ENCODE peak calls at places on chromosomes 4 and X, in ten cellular contexts. One of them, this sample, is unnamed.

GRCh38 chr4:46274717-46275116 is 115.2 kb downstream of the GABRA2 start:
- DNase-seq in A549: no peak
- DNase-seq in CD4-positive, alpha-beta T cell: no peak
- DNase-seq in H9: no peak
- DNase-seq in ovary: no peak
- DNase-seq in uterus: no peak
- DNase-seq in pancreas: no peak
- DNase-seq in left ventricle myocardium inferior: no peak
- DNase-seq in stomach: no peak
- DNase-seq in Peyer's patch: no peak
- DNase-seq in this sample: no peak

GRCh38 chr4:102129810-102130209 is 215.5 kb downstream of the SLC39A8 start:
- DNase-seq in uterus: no peak
- DNase-seq in H9: no peak
- DNase-seq in ovary: no peak
- DNase-seq in left ventricle myocardium inferior: no peak
- DNase-seq in stomach: no peak
- DNase-seq in A549: no peak
- DNase-seq in Peyer's patch: no peak
- DNase-seq in pancreas: no peak
- DNase-seq in CD4-positive, alpha-beta T cell: no peak
- DNase-seq in this sample: no peak

GRCh38 chr4:26087108-26087507 is 173.1 kb downstream of the SMIM20 start:
- DNase-seq in ovary: no peak
- DNase-seq in left ventricle myocardium inferior: no peak
- DNase-seq in uterus: no peak
- DNase-seq in H9: no peak
- DNase-seq in A549: no peak
- DNase-seq in Peyer's patch: no peak
- DNase-seq in pancreas: no peak
- DNase-seq in stomach: no peak
- DNase-seq in CD4-positive, alpha-beta T cell: no peak
- DNase-seq in this sample: no peak

GRCh38 chr4:32985256-32985655 is 2265.1 kb downstream of the PCDH7 start:
- DNase-seq in ovary: no peak
- DNase-seq in left ventricle myocardium inferior: no peak
- DNase-seq in stomach: no peak
- DNase-seq in uterus: no peak
- DNase-seq in CD4-positive, alpha-beta T cell: no peak
- DNase-seq in H9: no peak
- DNase-seq in pancreas: no peak
- DNase-seq in A549: no peak
- DNase-seq in Peyer's patch: no peak
- DNase-seq in this sample: no peak

GRCh38 chr4:60619531-60620305 is 580.4 kb upstream of the ADGRL3 start:
- DNase-seq in uterus: no peak
- DNase-seq in left ventricle myocardium inferior: no peak
- DNase-seq in pancreas: no peak
- DNase-seq in stomach: no peak
- DNase-seq in H9: no peak
- DNase-seq in Peyer's patch: no peak
- DNase-seq in CD4-positive, alpha-beta T cell: no peak
- DNase-seq in ovary: no peak
- DNase-seq in A549: no peak
- DNase-seq in this sample: no peak

GRCh38 chr4:38753021-38753806 is 29.6 kb downstream of the TLR10 start:
- DNase-seq in A549: no peak
- DNase-seq in ovary: peak; percentile 89
- DNase-seq in pancreas: peak; percentile 57
- DNase-seq in stomach: peak; percentile 55
- DNase-seq in left ventricle myocardium inferior: peak; percentile 78
- DNase-seq in H9: peak; percentile 97
- DNase-seq in Peyer's patch: peak; percentile 26
- DNase-seq in uterus: peak; percentile 91
- DNase-seq in CD4-positive, alpha-beta T cell: no peak
- DNase-seq in this sample: peak; percentile 75

GRCh38 chrX:140057001-140057411 is 91.7 kb upstream of the CXorf66 start:
- DNase-seq in uterus: peak; percentile 41
- DNase-seq in left ventricle myocardium inferior: peak; percentile 52
- DNase-seq in H9: peak; percentile 80
- DNase-seq in pancreas: peak; percentile 73
- DNase-seq in Peyer's patch: peak; percentile 38
- DNase-seq in A549: peak; percentile 31
- DNase-seq in stomach: peak; percentile 80
- DNase-seq in CD4-positive, alpha-beta T cell: peak; percentile 7
- DNase-seq in ovary: peak; percentile 47
- DNase-seq in this sample: peak; percentile 72

GRCh38 chrX:121011254-121011653 is 25.7 kb upstream of the CT47A1 start:
- DNase-seq in H9: no peak
- DNase-seq in Peyer's patch: no peak
- DNase-seq in pancreas: no peak
- DNase-seq in uterus: no peak
- DNase-seq in ovary: no peak
- DNase-seq in stomach: no peak
- DNase-seq in left ventricle myocardium inferior: no peak
- DNase-seq in A549: no peak
- DNase-seq in CD4-positive, alpha-beta T cell: no peak
- DNase-seq in this sample: no peak

GRCh38 chrX:44675364-44676024 is 132.8 kb upstream of the FUNDC1 start:
- DNase-seq in left ventricle myocardium inferior: peak; percentile 41
- DNase-seq in Peyer's patch: no peak
- DNase-seq in ovary: peak; percentile 18
- DNase-seq in uterus: peak; percentile 60
- DNase-seq in stomach: no peak
- DNase-seq in CD4-positive, alpha-beta T cell: no peak
- DNase-seq in H9: peak; percentile 30
- DNase-seq in A549: peak; percentile 26
- DNase-seq in pancreas: peak; percentile 22
- DNase-seq in this sample: peak; percentile 43

GRCh38 chrX:68666580-68666979 is 19.1 kb downstream of the STARD8 start:
- DNase-seq in CD4-positive, alpha-beta T cell: no peak
- DNase-seq in A549: no peak
- DNase-seq in Peyer's patch: no peak
- DNase-seq in pancreas: no peak
- DNase-seq in stomach: no peak
- DNase-seq in H9: no peak
- DNase-seq in uterus: no peak
- DNase-seq in left ventricle myocardium inferior: no peak
- DNase-seq in ovary: no peak
- DNase-seq in this sample: no peak

GRCh38 chrX:68660746-68661145 is 13.3 kb downstream of the STARD8 start:
- DNase-seq in ovary: no peak
- DNase-seq in Peyer's patch: no peak
- DNase-seq in uterus: no peak
- DNase-seq in H9: no peak
- DNase-seq in pancreas: no peak
- DNase-seq in left ventricle myocardium inferior: no peak
- DNase-seq in CD4-positive, alpha-beta T cell: no peak
- DNase-seq in stomach: no peak
- DNase-seq in A549: no peak
- DNase-seq in this sample: no peak

GRCh38 chrX:68669094-68669830 is 21.8 kb downstream of the STARD8 start:
- DNase-seq in uterus: peak; percentile 41
- DNase-seq in stomach: no peak
- DNase-seq in Peyer's patch: no peak
- DNase-seq in CD4-positive, alpha-beta T cell: no peak
- DNase-seq in A549: no peak
- DNase-seq in left ventricle myocardium inferior: no peak
- DNase-seq in ovary: no peak
- DNase-seq in H9: no peak
- DNase-seq in pancreas: no peak
- DNase-seq in this sample: no peak

GRCh38 chrX:68669872-68670271 is 22.4 kb downstream of the STARD8 start:
- DNase-seq in uterus: no peak
- DNase-seq in CD4-positive, alpha-beta T cell: no peak
- DNase-seq in H9: no peak
- DNase-seq in Peyer's patch: no peak
- DNase-seq in left ventricle myocardium inferior: no peak
- DNase-seq in ovary: no peak
- DNase-seq in pancreas: no peak
- DNase-seq in A549: no peak
- DNase-seq in stomach: no peak
- DNase-seq in this sample: no peak

GRCh38 chrX:68665502-68665901 is 18.0 kb downstream of the STARD8 start:
- DNase-seq in Peyer's patch: no peak
- DNase-seq in A549: no peak
- DNase-seq in uterus: no peak
- DNase-seq in ovary: no peak
- DNase-seq in stomach: no peak
- DNase-seq in pancreas: no peak
- DNase-seq in H9: no peak
- DNase-seq in left ventricle myocardium inferior: peak; percentile 24
- DNase-seq in CD4-positive, alpha-beta T cell: no peak
- DNase-seq in this sample: no peak
- TF ChIP-seq CTCF in Peyer's patch: no peak
- TF ChIP-seq CTCF in A549: no peak
- TF ChIP-seq CTCF in uterus: no peak
- TF ChIP-seq CTCF in ovary: no peak
- TF ChIP-seq CTCF in stomach: no peak
- TF ChIP-seq CTCF in pancreas: no peak
- TF ChIP-seq CTCF in H9: peak; percentile 53
- TF ChIP-seq CTCF in left ventricle myocardium inferior: peak; percentile 46
- TF ChIP-seq CTCF in CD4-positive, alpha-beta T cell: no peak
- TF ChIP-seq CTCF in this sample: no peak

DNA sequence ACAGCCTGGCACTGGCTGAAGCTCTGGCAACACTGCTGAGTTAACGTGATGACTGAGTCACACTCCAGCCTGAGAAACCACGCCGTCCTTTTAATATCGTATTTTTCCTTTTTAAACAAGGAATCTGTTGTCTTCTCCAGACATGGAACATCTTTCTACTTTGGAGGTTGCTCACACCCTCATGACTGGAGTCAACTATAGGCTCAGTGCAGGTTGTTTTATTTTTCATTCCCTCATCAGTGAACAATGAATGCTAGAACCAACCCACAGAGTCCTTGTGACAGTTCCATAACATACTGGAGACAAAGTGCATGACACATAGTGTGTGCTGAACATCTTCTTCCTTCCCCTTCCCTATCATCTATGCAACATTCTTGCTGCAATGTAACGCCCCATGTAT is 76.8 kb upstream of the CPEB2 start:
- DNase-seq in pancreas: no peak
- DNase-seq in Peyer's patch: no peak
- DNase-seq in left ventricle myocardium inferior: no peak
- DNase-seq in stomach: no peak
- DNase-seq in CD4-positive, alpha-beta T cell: no peak
- DNase-seq in A549: no peak
- DNase-seq in H9: no peak
- DNase-seq in uterus: no peak
- DNase-seq in ovary: no peak
- DNase-seq in this sample: no peak
- H3K27ac ChIP-seq in pancreas: no peak overlapping the region
- H3K27ac ChIP-seq in Peyer's patch: no peak overlapping the region
- H3K27ac ChIP-seq in left ventricle myocardium inferior: no peak overlapping the region
- H3K27ac ChIP-seq in stomach: no peak overlapping the region
- H3K27ac ChIP-seq in CD4-positive, alpha-beta T cell: no peak overlapping the region
- H3K27ac ChIP-seq in A549: no peak overlapping the region
- H3K27ac ChIP-seq in H9: no peak overlapping the region
- H3K27ac ChIP-seq in uterus: no peak overlapping the region
- H3K27ac ChIP-seq in ovary: no peak overlapping the region
- H3K27ac ChIP-seq in this sample: no peak overlapping the region

GRCh38 chr4:164021947-164022346 is 527.5 kb downstream of the TMA16 start:
- DNase-seq in A549: no peak
- DNase-seq in pancreas: no peak
- DNase-seq in uterus: no peak
- DNase-seq in stomach: no peak
- DNase-seq in H9: no peak
- DNase-seq in CD4-positive, alpha-beta T cell: no peak
- DNase-seq in ovary: no peak
- DNase-seq in Peyer's patch: no peak
- DNase-seq in left ventricle myocardium inferior: no peak
- DNase-seq in this sample: no peak

GRCh38 chr4:164027805-164028204 is 533.3 kb downstream of the TMA16 start:
- DNase-seq in stomach: no peak
- DNase-seq in CD4-positive, alpha-beta T cell: no peak
- DNase-seq in ovary: no peak
- DNase-seq in H9: no peak
- DNase-seq in pancreas: no peak
- DNase-seq in left ventricle myocardium inferior: no peak
- DNase-seq in A549: no peak
- DNase-seq in uterus: no peak
- DNase-seq in Peyer's patch: no peak
- DNase-seq in this sample: no peak

DNA sequence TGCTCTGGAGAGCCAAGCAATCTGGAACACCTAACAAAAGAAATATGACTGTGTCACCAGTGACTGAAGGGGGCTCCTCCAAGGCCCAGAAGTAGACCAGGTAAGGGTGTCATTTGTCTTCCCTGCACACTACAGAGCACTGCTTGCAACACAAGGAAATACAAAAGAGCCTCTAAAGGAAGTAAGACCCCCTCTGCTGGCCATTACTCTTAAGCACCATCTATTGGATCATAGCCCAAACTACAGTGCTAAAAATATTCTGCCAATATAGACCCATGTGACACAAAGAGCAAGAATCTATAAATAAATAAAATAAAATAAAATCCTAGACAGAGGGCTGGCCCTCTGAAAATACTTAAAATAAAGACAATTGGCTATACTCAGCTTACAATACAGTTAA is 528.7 kb downstream of the TMA16 start:
- DNase-seq in stomach: no peak
- DNase-seq in left ventricle myocardium inferior: no peak
- DNase-seq in CD4-positive, alpha-beta T cell: no peak
- DNase-seq in ovary: no peak
- DNase-seq in Peyer's patch: no peak
- DNase-seq in pancreas: no peak
- DNase-seq in A549: no peak
- DNase-seq in H9: no peak
- DNase-seq in uterus: no peak
- DNase-seq in this sample: no peak
- TF ChIP-seq CTCF in stomach: no peak
- TF ChIP-seq CTCF in left ventricle myocardium inferior: no peak
- TF ChIP-seq CTCF in CD4-positive, alpha-beta T cell: no peak
- TF ChIP-seq CTCF in ovary: no peak
- TF ChIP-seq CTCF in Peyer's patch: no peak
- TF ChIP-seq CTCF in pancreas: no peak
- TF ChIP-seq CTCF in A549: no peak
- TF ChIP-seq CTCF in H9: peak; percentile 64
- TF ChIP-seq CTCF in uterus: no peak
- TF ChIP-seq CTCF in this sample: no peak

DNA sequence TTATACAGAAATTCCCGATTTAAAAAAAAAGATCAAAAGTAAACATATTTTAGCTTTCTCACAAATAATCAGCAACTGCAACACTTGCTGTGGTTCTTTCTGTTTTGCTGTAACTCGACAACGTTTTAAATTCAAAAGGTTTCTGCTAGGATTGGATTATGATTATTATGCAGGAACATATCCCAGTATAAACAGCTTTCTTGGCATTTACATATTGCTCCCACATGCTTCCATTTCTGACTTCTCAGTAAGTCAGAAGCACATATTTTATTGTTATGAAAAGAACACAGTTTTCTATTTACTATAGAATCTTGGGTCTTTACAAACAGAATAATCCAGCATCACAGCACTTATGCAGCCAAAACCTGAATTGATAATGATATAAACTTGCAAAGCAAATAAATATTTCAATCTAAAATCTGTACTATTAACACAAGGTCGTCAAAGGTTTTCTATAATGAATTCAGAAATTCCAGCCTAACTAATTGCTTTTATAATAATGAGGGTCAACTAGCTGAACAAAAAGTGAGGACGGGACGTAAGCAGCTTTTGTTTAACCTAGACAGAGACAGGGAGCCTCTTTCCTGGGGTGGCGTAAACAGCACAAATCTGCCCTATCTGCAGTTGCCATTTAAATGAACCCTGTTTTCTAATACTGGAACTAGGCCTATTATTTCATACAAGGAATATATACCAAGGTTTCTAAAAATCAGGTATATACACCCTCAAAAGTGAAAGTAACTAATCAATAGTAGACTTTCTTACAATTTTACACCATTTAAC is 9.8 kb upstream of the PCDH18 start:
- DNase-seq in Peyer's patch: no peak
- DNase-seq in uterus: no peak
- DNase-seq in ovary: no peak
- DNase-seq in H9: no peak
- DNase-seq in pancreas: no peak
- DNase-seq in left ventricle myocardium inferior: no peak
- DNase-seq in stomach: no peak
- DNase-seq in A549: no peak
- DNase-seq in CD4-positive, alpha-beta T cell: no peak
- DNase-seq in this sample: no peak
- H3K27ac ChIP-seq in Peyer's patch: no peak overlapping the region
- H3K27ac ChIP-seq in uterus: peak overlapping the region; percentile 78
- H3K27ac ChIP-seq in ovary: peak overlapping the region; percentile 19
- H3K27ac ChIP-seq in H9: no peak overlapping the region
- H3K27ac ChIP-seq in pancreas: no peak overlapping the region
- H3K27ac ChIP-seq in left ventricle myocardium inferior: peak overlapping the region; percentile 40
- H3K27ac ChIP-seq in stomach: no peak overlapping the region
- H3K27ac ChIP-seq in A549: no peak overlapping the region
- H3K27ac ChIP-seq in CD4-positive, alpha-beta T cell: no peak overlapping the region
- H3K27ac ChIP-seq in this sample: no peak overlapping the region